ENCODE peak calls at places on chromosomes 1 and 21, in seven cellular contexts. Z is left ventricle myocardium inferior, M is dorsolateral prefrontal cortex, C is cardiac muscle cell, P is aorta, D is keratinocyte, L is NT2/D1. I is an unnamed sample. For H3K27me3, the result is how much of the 10 kb centered on the place peaks cover.

GRCh38 chr1:203176744-203177460 is 1.3 kb upstream of the MYBPH start:
- DNase-seq in M (peak), Z (no peak), D (no peak), P (no peak), L (no peak), C (no peak), I (no peak)

GRCh38 chr1:32215629-32216505 is 6.3 kb downstream of the TMEM234 start:
- DNase-seq in P (peak), L (peak), C (peak), Z (peak), D (no peak), M (peak), I (peak)

GRCh38 chr1:13700521-13701273 is 709 bp downstream of the PRDM2 start:
- DNase-seq in M (peak), L (no peak), D (no peak), Z (peak), C (peak), P (peak), I (no peak)

GRCh38 chr1:203649551-203650011 is 22.9 kb downstream of the ATP2B4 start:
- DNase-seq in P (no peak), C (no peak), M (no peak), L (no peak), D (no peak), Z (no peak), I (no peak)

GRCh38 chr1:184545601-184546000 is 158.8 kb downstream of the C1orf21 start:
- DNase-seq in C (peak), Z (no peak), L (no peak), D (peak), P (no peak), M (no peak), I (no peak)

GRCh38 chr1:196779093-196779492 is 4.5 kb downstream of the CFHR3 start:
- DNase-seq in Z (no peak), C (no peak), D (no peak), L (no peak), P (no peak), M (no peak), I (no peak)

GRCh38 chr1:155513300-155513926 is 49.2 kb downstream of the ASH1L start:
- DNase-seq in P (no peak), L (no peak), C (peak), D (no peak), M (no peak), Z (no peak), I (no peak)

GRCh38 chr1:12255918-12256317 is 26.1 kb downstream of the VPS13D start:
- DNase-seq in Z (no peak), M (no peak), P (no peak), C (peak), D (no peak), L (no peak), I (no peak)

GRCh38 chr1:151157067-151157531 is 650 bp downstream of the TNFAIP8L2 start:
- DNase-seq in M (no peak), D (no peak), P (peak), L (no peak), C (no peak), Z (no peak), I (no peak)

GRCh38 chr1:5650283-5651026 is 341.8 kb downstream of the NPHP4 start:
- DNase-seq in M (no peak), L (no peak), P (no peak), C (no peak), Z (no peak), D (no peak), I (no peak)

GRCh38 chr1:98119793-98120192 is 199.0 kb upstream of the DPYD start:
- DNase-seq in M (no peak), P (no peak), D (no peak), L (peak), Z (no peak), C (peak), I (no peak)

GRCh38 chr1:29832936-29833335 is 596.6 kb downstream of the PTPRU start:
- DNase-seq in C (no peak), Z (no peak), P (no peak), L (no peak), D (no peak), M (no peak), I (no peak)

GRCh38 chr21:42973309-42973990 is 912 bp upstream of the PKNOX1 start:
- DNase-seq in D (no peak), C (no peak), Z (no peak), P (peak), M (no peak), L (no peak), I (no peak)

GRCh38 chr21:29849735-29850176 is 90.0 kb downstream of the GRIK1 start:
- DNase-seq in Z (peak), M (peak), C (peak), P (peak), D (peak), L (peak), I (peak)

GRCh38 chr1:116933586-116934515 is 24.1 kb downstream of the PTGFRN start:
- DNase-seq in C (no peak), D (no peak), P (no peak), Z (no peak), M (no peak), L (no peak), I (no peak)

GRCh38 chr1:180208264-180208663 is 21.8 kb upstream of the LHX4 start:
- DNase-seq in P (peak), C (no peak), M (no peak), D (no peak), L (no peak), Z (no peak), I (no peak)

GRCh38 chr1:68800182-68800581 is 303.3 kb upstream of the DEPDC1 start:
- DNase-seq in C (no peak), P (no peak), Z (no peak), L (no peak), M (no peak), D (no peak), I (no peak)

GRCh38 chr1:42145190-42145716 is 8.0 kb upstream of the GUCA2B start:
- DNase-seq in P (no peak), M (no peak), D (no peak), L (no peak), Z (no peak), C (no peak), I (no peak)

GRCh38 chr1:44503625-44504024 is 98.6 kb downstream of the RNF220 start:
- DNase-seq in M (no peak), L (no peak), P (no peak), C (no peak), Z (no peak), D (no peak), I (no peak)

GRCh38 chr1:203519053-203519770 is 25.3 kb downstream of the OPTC start:
- DNase-seq in M (no peak), Z (no peak), D (no peak), L (peak), C (no peak), P (no peak), I (no peak)

GRCh38 chr1:5597171-5597864 is 394.9 kb downstream of the NPHP4 start:
- DNase-seq in D (no peak), L (no peak), Z (no peak), C (no peak), P (no peak), M (no peak), I (no peak)

GRCh38 chr21:42983102-42983501 is 8.7 kb downstream of the PKNOX1 start:
- DNase-seq in P (no peak), D (no peak), M (no peak), L (no peak), C (no peak), Z (no peak), I (no peak)

GRCh38 chr1:156516821-156517220 is 16.2 kb upstream of the MEF2D start:
- DNase-seq in D (no peak), L (no peak), C (no peak), Z (no peak), P (no peak), M (no peak), I (no peak)

GRCh38 chr1:85936057-85936456 is 220.5 kb downstream of the COL24A1 start:
- DNase-seq in D (no peak), C (no peak), Z (no peak), P (no peak), L (no peak), M (no peak), I (no peak)

GRCh38 chr1:232183802-232184201 is 446.1 kb downstream of the SIPA1L2 start:
- DNase-seq in P (no peak), D (no peak), C (no peak), L (no peak), M (no peak), Z (no peak), I (no peak)
- H3K27me3 ChIP-seq in P (under half), D (under half), C (under half), L (under half), M (under half), Z (under half), I (under half)

GRCh38 chr1:100479620-100480338 is 58.2 kb upstream of the GPR88 start:
- DNase-seq in P (no peak), L (no peak), M (no peak), Z (no peak), D (no peak), C (no peak), I (no peak)

GRCh38 chr1:100478816-100479215 is 59.1 kb upstream of the GPR88 start:
- DNase-seq in M (no peak), L (no peak), P (no peak), C (no peak), Z (no peak), D (no peak), I (no peak)

GRCh38 chr1:100474838-100475237 is 63.1 kb upstream of the GPR88 start:
- DNase-seq in D (no peak), P (no peak), Z (no peak), L (no peak), M (no peak), C (no peak), I (no peak)

GRCh38 chr1:100481320-100481719 is 56.6 kb upstream of the GPR88 start:
- DNase-seq in P (no peak), Z (no peak), M (no peak), L (no peak), D (no peak), C (no peak), I (no peak)

GRCh38 chr1:100476736-100477135 is 61.2 kb upstream of the GPR88 start:
- DNase-seq in P (no peak), D (no peak), Z (no peak), C (no peak), M (no peak), L (no peak), I (no peak)
- H3K4me3 ChIP-seq in P (no peak), D (no peak), Z (no peak), C (no peak), M (no peak), L (no peak), I (no peak)

DNA sequence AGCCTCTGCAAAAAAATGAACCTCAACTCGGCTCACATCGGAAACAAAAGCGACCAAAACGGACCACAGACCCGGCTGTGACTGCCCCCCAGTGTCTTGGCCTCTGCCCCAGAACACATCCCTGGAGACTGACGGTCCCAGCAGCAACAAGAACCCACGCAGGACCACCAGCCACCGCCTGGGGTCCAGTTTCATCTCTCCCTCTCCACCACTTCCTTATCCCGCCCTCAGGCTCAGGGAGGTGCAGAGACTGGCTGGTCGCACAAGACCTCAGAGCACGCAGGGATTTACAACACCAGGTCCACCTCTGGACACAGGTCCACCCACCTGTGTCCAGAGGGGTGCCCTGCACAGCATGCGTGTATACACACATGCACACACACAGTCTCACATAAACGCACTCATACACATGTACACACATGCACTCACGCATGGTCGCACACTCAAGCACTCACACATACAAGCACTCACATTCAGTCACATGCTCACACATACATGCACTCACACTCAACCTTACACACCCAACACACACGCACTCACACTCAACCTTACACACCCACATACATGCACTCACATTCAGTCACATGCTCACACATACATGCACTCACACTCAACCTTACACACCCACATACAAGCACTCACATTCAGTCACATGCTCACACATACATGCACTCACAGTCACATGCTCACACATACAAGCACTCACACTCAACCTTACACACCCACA is 18.6 kb upstream of the TMEM52 start:
- DNase-seq in P (peak), C (no peak), Z (no peak), D (no peak), M (no peak), L (no peak), I (no peak)
- H3K27me3 ChIP-seq in P (under half), C (under half), Z (under half), D (under half), M (under half), L (under half), I (under half)

DNA sequence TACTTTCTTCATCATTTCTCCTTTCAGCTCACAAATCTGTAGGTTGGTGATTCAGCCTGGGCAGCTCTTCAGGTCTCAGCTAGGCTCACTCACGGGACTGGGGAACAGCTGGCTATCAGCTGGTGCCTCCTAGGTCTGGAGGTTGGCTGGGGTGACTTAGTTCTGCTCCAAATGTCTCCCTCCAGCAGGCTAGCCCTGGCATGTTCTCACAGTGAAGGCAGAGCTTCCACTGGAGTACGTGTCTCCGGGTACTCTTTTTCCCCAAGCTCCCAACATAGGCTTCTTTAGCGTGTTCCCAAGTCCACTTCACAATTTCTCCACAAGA is 12.5 kb upstream of the VAMP4 start:
- DNase-seq in C (peak), Z (no peak), D (no peak), M (no peak), L (peak), P (no peak), I (no peak)
- H3K4me3 ChIP-seq in C (no peak), Z (no peak), D (peak), M (no peak), L (no peak), P (no peak), I (no peak)

GRCh38 chr1:213484333-213484732 is 433.3 kb downstream of the RPS6KC1 start:
- DNase-seq in C (no peak), Z (no peak), L (no peak), M (no peak), D (no peak), P (no peak), I (no peak)
- H3K27me3 ChIP-seq in C (under half), Z (under half), L (under half), M (under half), D (under half), P (under half), I (under half)

GRCh38 chr1:39105841-39106765 is 80.0 kb downstream of the NDUFS5 start:
- DNase-seq in D (no peak), M (no peak), C (peak), L (peak), Z (peak), P (peak), I (peak)

GRCh38 chr1:39105061-39105840 is 79.1 kb downstream of the NDUFS5 start:
- DNase-seq in L (no peak), Z (peak), D (no peak), C (peak), P (peak), M (peak), I (peak)

GRCh38 chr1:39109653-39110052 is 83.5 kb downstream of the NDUFS5 start:
- DNase-seq in D (no peak), P (no peak), Z (no peak), C (no peak), L (no peak), M (no peak), I (no peak)

GRCh38 chr1:39107891-39108290 is 81.7 kb downstream of the NDUFS5 start:
- DNase-seq in Z (no peak), P (no peak), M (no peak), L (no peak), D (no peak), C (no peak), I (no peak)

GRCh38 chr1:39106949-39107740 is 81.0 kb downstream of the NDUFS5 start:
- DNase-seq in P (no peak), Z (no peak), M (no peak), L (peak), C (peak), D (no peak), I (peak)
- H3K4me3 ChIP-seq in P (peak), Z (peak), M (peak), L (peak), C (peak), D (peak), I (peak)

GRCh38 chr1:207084701-207085180 is 3.9 kb upstream of the C4BPB start:
- DNase-seq in Z (no peak), D (no peak), L (peak), P (no peak), C (peak), M (no peak), I (peak)
- H3K27me3 ChIP-seq in Z (under half), D (under half), L (under half), P (under half), C (under half), M (under half), I (under half)

GRCh38 chr1:111199881-111200801 is at the start of gene DENND2D:
- DNase-seq in D (no peak), P (peak), L (no peak), C (no peak), Z (peak), M (no peak), I (no peak)
- H3K4me3 ChIP-seq in D (no peak), P (no peak), L (no peak), C (no peak), Z (peak), M (peak), I (no peak)

DNA sequence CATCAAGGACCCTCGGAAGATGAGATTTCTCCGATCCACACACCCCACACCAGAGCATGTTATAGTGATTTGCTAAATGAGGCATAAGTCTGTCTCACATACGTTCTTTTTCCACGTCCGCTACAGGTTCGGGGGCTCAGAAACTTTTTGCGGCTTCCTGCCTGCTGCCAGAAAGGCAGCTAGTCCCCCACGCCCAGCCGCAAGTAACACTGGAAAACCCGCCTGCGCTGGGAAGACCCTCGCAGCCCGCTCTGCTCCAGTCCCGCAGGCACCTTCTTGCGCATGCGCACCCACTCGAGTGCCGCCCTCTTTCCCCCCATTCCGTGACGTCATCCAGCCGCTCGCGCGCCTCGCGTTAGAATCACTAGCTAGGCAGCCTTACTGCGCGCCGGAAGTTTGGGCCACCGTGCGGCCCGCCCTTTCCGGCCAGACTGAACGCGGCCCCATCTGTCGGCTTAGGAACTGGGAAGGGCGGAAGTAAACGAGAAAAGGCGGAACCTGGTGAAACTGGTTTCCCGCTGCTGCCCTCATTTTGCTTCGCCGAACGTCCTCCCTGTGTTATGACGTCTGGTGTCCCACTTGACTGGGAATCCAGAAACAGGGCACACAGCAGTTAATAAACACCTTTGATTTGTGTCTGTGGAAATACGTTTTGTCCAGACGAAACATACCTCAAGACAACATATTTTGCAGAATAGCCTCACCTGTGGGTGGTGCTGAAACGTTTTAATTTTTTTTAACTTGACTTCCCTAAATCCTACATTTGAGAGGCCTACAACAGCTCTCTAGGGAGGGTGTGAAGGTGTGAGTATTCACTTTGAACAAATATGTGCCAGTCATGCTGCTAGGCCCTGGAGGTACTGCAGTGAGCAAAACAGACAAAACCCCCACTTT is at the start of gene C1orf74:
- DNase-seq in D (no peak), Z (peak), C (peak), M (peak), L (peak), P (peak), I (peak)
- H3K27me3 ChIP-seq in D (under half), Z (under half), C (under half), M (under half), L (under half), P (under half), I (under half)

I was measured in HAP-1.